ENCODE peak calls at places on chromosomes 7 and 10, in nine cellular contexts. One of them, this sample, is unnamed.

GRCh38 chr7:44222776-44223261 is 22.0 kb downstream of the YKT6 start:
- DNase-seq in fibroblast of lung: no peak
- DNase-seq in neuronal stem cell: no peak
- DNase-seq in adrenal gland: no peak
- DNase-seq in brain microvascular endothelial cell: no peak
- DNase-seq in lower lobe of right lung: peak
- DNase-seq in fibroblast of the aortic adventitia: no peak
- DNase-seq in left ventricle myocardium inferior: peak
- DNase-seq in heart right ventricle: no peak
- DNase-seq in this sample: no peak

GRCh38 chr10:71587941-71588573 is 131.5 kb downstream of the C10orf105 start:
- DNase-seq in neuronal stem cell: no peak
- DNase-seq in brain microvascular endothelial cell: peak
- DNase-seq in fibroblast of lung: peak
- DNase-seq in left ventricle myocardium inferior: no peak
- DNase-seq in adrenal gland: no peak
- DNase-seq in fibroblast of the aortic adventitia: no peak
- DNase-seq in lower lobe of right lung: no peak
- DNase-seq in heart right ventricle: no peak
- DNase-seq in this sample: no peak

GRCh38 chr7:154862153-154862791 is 140.7 kb downstream of the PAXIP1 start:
- DNase-seq in brain microvascular endothelial cell: no peak
- DNase-seq in heart right ventricle: no peak
- DNase-seq in lower lobe of right lung: no peak
- DNase-seq in adrenal gland: no peak
- DNase-seq in fibroblast of lung: no peak
- DNase-seq in fibroblast of the aortic adventitia: no peak
- DNase-seq in left ventricle myocardium inferior: no peak
- DNase-seq in neuronal stem cell: no peak
- DNase-seq in this sample: no peak

GRCh38 chr10:43648083-43648391 is 644 bp downstream of the ZNF32 start:
- DNase-seq in left ventricle myocardium inferior: no peak
- DNase-seq in heart right ventricle: no peak
- DNase-seq in lower lobe of right lung: no peak
- DNase-seq in adrenal gland: no peak
- DNase-seq in neuronal stem cell: no peak
- DNase-seq in fibroblast of lung: no peak
- DNase-seq in fibroblast of the aortic adventitia: peak
- DNase-seq in brain microvascular endothelial cell: no peak
- DNase-seq in this sample: no peak

GRCh38 chr10:123331438-123331837 is 177.2 kb downstream of the BUB3 start:
- DNase-seq in lower lobe of right lung: no peak
- DNase-seq in heart right ventricle: no peak
- DNase-seq in fibroblast of the aortic adventitia: peak
- DNase-seq in neuronal stem cell: no peak
- DNase-seq in brain microvascular endothelial cell: no peak
- DNase-seq in adrenal gland: no peak
- DNase-seq in fibroblast of lung: peak
- DNase-seq in left ventricle myocardium inferior: no peak
- DNase-seq in this sample: no peak

GRCh38 chr10:69481280-69481679 is 30.0 kb downstream of the TSPAN15 start:
- DNase-seq in left ventricle myocardium inferior: no peak
- DNase-seq in neuronal stem cell: no peak
- DNase-seq in adrenal gland: peak
- DNase-seq in fibroblast of lung: no peak
- DNase-seq in fibroblast of the aortic adventitia: no peak
- DNase-seq in lower lobe of right lung: no peak
- DNase-seq in brain microvascular endothelial cell: no peak
- DNase-seq in heart right ventricle: no peak
- DNase-seq in this sample: no peak

GRCh38 chr10:75472685-75473084 is 41.3 kb downstream of the LRMDA start:
- DNase-seq in lower lobe of right lung: no peak
- DNase-seq in left ventricle myocardium inferior: no peak
- DNase-seq in heart right ventricle: no peak
- DNase-seq in neuronal stem cell: no peak
- DNase-seq in fibroblast of lung: no peak
- DNase-seq in fibroblast of the aortic adventitia: no peak
- DNase-seq in brain microvascular endothelial cell: no peak
- DNase-seq in adrenal gland: peak
- DNase-seq in this sample: no peak

GRCh38 chr7:29866490-29866930 is 60.2 kb downstream of the WIPF3 start:
- DNase-seq in left ventricle myocardium inferior: peak
- DNase-seq in heart right ventricle: peak
- DNase-seq in fibroblast of the aortic adventitia: peak
- DNase-seq in lower lobe of right lung: peak
- DNase-seq in adrenal gland: peak
- DNase-seq in brain microvascular endothelial cell: peak
- DNase-seq in neuronal stem cell: no peak
- DNase-seq in fibroblast of lung: peak
- DNase-seq in this sample: peak

GRCh38 chr7:74627699-74628411 is 29.7 kb upstream of the GTF2I start:
- DNase-seq in neuronal stem cell: peak
- DNase-seq in adrenal gland: peak
- DNase-seq in fibroblast of the aortic adventitia: peak
- DNase-seq in brain microvascular endothelial cell: no peak
- DNase-seq in left ventricle myocardium inferior: no peak
- DNase-seq in lower lobe of right lung: peak
- DNase-seq in heart right ventricle: peak
- DNase-seq in fibroblast of lung: peak
- DNase-seq in this sample: peak

GRCh38 chr10:102225646-102226541 is at the start of gene ELOVL3:
- DNase-seq in fibroblast of lung: peak
- DNase-seq in brain microvascular endothelial cell: peak
- DNase-seq in lower lobe of right lung: peak
- DNase-seq in fibroblast of the aortic adventitia: peak
- DNase-seq in heart right ventricle: peak
- DNase-seq in adrenal gland: peak
- DNase-seq in left ventricle myocardium inferior: peak
- DNase-seq in neuronal stem cell: peak
- DNase-seq in this sample: peak

GRCh38 chr7:77455334-77455733 is 39.2 kb upstream of the GSAP start:
- DNase-seq in brain microvascular endothelial cell: peak
- DNase-seq in fibroblast of the aortic adventitia: peak
- DNase-seq in lower lobe of right lung: no peak
- DNase-seq in left ventricle myocardium inferior: peak
- DNase-seq in heart right ventricle: peak
- DNase-seq in adrenal gland: peak
- DNase-seq in neuronal stem cell: no peak
- DNase-seq in fibroblast of lung: peak
- DNase-seq in this sample: peak

GRCh38 chr10:127715782-127716378 is 21.1 kb upstream of the FOXI2 start:
- DNase-seq in left ventricle myocardium inferior: no peak
- DNase-seq in lower lobe of right lung: no peak
- DNase-seq in adrenal gland: no peak
- DNase-seq in heart right ventricle: no peak
- DNase-seq in brain microvascular endothelial cell: no peak
- DNase-seq in fibroblast of lung: peak
- DNase-seq in fibroblast of the aortic adventitia: peak
- DNase-seq in neuronal stem cell: no peak
- DNase-seq in this sample: no peak

GRCh38 chr7:31443457-31443856 is 70.4 kb upstream of the ITPRID1 start:
- DNase-seq in brain microvascular endothelial cell: peak
- DNase-seq in lower lobe of right lung: no peak
- DNase-seq in adrenal gland: no peak
- DNase-seq in fibroblast of lung: peak
- DNase-seq in heart right ventricle: no peak
- DNase-seq in left ventricle myocardium inferior: no peak
- DNase-seq in neuronal stem cell: peak
- DNase-seq in fibroblast of the aortic adventitia: peak
- DNase-seq in this sample: no peak

GRCh38 chr7:86950360-86950759 is 109.1 kb downstream of the ELAPOR2 start:
- DNase-seq in fibroblast of lung: no peak
- DNase-seq in left ventricle myocardium inferior: no peak
- DNase-seq in fibroblast of the aortic adventitia: no peak
- DNase-seq in heart right ventricle: no peak
- DNase-seq in adrenal gland: no peak
- DNase-seq in lower lobe of right lung: peak
- DNase-seq in brain microvascular endothelial cell: no peak
- DNase-seq in neuronal stem cell: no peak
- DNase-seq in this sample: no peak

GRCh38 chr7:86949779-86950260 is 109.6 kb downstream of the ELAPOR2 start:
- DNase-seq in adrenal gland: no peak
- DNase-seq in fibroblast of the aortic adventitia: no peak
- DNase-seq in lower lobe of right lung: no peak
- DNase-seq in heart right ventricle: no peak
- DNase-seq in brain microvascular endothelial cell: no peak
- DNase-seq in neuronal stem cell: no peak
- DNase-seq in left ventricle myocardium inferior: no peak
- DNase-seq in fibroblast of lung: no peak
- DNase-seq in this sample: no peak

GRCh38 chr7:86949052-86949778 is 110.2 kb downstream of the ELAPOR2 start:
- DNase-seq in left ventricle myocardium inferior: no peak
- DNase-seq in adrenal gland: no peak
- DNase-seq in heart right ventricle: no peak
- DNase-seq in fibroblast of lung: no peak
- DNase-seq in lower lobe of right lung: peak
- DNase-seq in neuronal stem cell: no peak
- DNase-seq in brain microvascular endothelial cell: no peak
- DNase-seq in fibroblast of the aortic adventitia: no peak
- DNase-seq in this sample: no peak

GRCh38 chr7:86950944-86951343 is 108.5 kb downstream of the ELAPOR2 start:
- DNase-seq in lower lobe of right lung: no peak
- DNase-seq in fibroblast of lung: no peak
- DNase-seq in heart right ventricle: no peak
- DNase-seq in adrenal gland: no peak
- DNase-seq in fibroblast of the aortic adventitia: no peak
- DNase-seq in left ventricle myocardium inferior: no peak
- DNase-seq in brain microvascular endothelial cell: no peak
- DNase-seq in neuronal stem cell: no peak
- DNase-seq in this sample: no peak

DNA sequence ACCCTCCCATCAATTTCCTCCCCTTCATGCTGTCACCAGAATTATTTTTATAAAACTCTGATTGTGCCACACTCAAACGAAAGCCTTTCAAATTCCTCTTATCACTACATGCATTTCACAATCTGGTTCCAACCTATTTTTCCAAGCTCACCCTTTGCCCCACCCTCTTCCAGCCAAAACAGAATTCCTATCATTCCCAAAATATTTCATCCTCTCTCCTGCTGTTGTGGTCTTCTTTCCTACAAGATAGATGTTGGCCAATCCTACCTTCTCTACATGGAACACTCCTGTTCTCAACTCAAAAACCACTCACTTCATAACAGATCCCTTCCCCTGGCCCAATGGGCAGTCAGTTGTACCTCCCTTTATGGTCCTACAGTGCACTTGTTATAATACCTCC is 111.5 kb downstream of the ELAPOR2 start:
- DNase-seq in neuronal stem cell: no peak
- DNase-seq in fibroblast of lung: peak
- DNase-seq in fibroblast of the aortic adventitia: peak
- DNase-seq in heart right ventricle: no peak
- DNase-seq in brain microvascular endothelial cell: no peak
- DNase-seq in left ventricle myocardium inferior: no peak
- DNase-seq in lower lobe of right lung: no peak
- DNase-seq in adrenal gland: no peak
- DNase-seq in this sample: no peak
- H3K4me3 ChIP-seq in neuronal stem cell: no peak
- H3K4me3 ChIP-seq in fibroblast of lung: no peak
- H3K4me3 ChIP-seq in fibroblast of the aortic adventitia: no peak
- H3K4me3 ChIP-seq in heart right ventricle: no peak
- H3K4me3 ChIP-seq in brain microvascular endothelial cell: no peak
- H3K4me3 ChIP-seq in left ventricle myocardium inferior: no peak
- H3K4me3 ChIP-seq in lower lobe of right lung: no peak
- H3K4me3 ChIP-seq in adrenal gland: no peak
- H3K4me3 ChIP-seq in this sample: no peak

DNA sequence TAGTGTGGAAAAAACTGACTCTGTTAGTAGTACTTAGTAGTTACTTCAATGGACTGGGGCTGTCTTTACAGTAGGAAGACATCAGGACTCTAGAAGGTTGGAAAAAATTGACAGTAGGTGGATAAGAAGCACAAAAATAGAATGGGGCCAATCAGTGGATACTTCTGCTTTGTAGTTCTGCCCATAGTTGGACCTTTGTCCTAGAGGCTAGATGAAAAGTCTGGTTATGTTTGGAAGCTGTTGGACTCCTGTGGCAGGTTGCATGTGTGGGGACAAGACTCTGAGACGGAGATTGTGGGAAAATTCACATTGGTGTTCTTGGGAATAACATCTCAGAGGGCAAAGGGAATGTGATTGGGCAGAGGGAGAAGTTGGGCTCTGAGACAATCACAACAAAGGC is 18.6 kb upstream of the KBTBD2 start:
- DNase-seq in left ventricle myocardium inferior: no peak
- DNase-seq in adrenal gland: no peak
- DNase-seq in fibroblast of lung: no peak
- DNase-seq in lower lobe of right lung: no peak
- DNase-seq in heart right ventricle: no peak
- DNase-seq in fibroblast of the aortic adventitia: no peak
- DNase-seq in neuronal stem cell: no peak
- DNase-seq in brain microvascular endothelial cell: no peak
- DNase-seq in this sample: no peak
- H3K4me3 ChIP-seq in left ventricle myocardium inferior: no peak
- H3K4me3 ChIP-seq in adrenal gland: no peak
- H3K4me3 ChIP-seq in fibroblast of lung: no peak
- H3K4me3 ChIP-seq in lower lobe of right lung: no peak
- H3K4me3 ChIP-seq in heart right ventricle: no peak
- H3K4me3 ChIP-seq in fibroblast of the aortic adventitia: no peak
- H3K4me3 ChIP-seq in neuronal stem cell: no peak
- H3K4me3 ChIP-seq in brain microvascular endothelial cell: no peak
- H3K4me3 ChIP-seq in this sample: no peak

GRCh38 chr10:63058236-63058635 is 74.9 kb upstream of the NRBF2 start:
- DNase-seq in left ventricle myocardium inferior: no peak
- DNase-seq in heart right ventricle: no peak
- DNase-seq in fibroblast of the aortic adventitia: no peak
- DNase-seq in lower lobe of right lung: no peak
- DNase-seq in neuronal stem cell: no peak
- DNase-seq in brain microvascular endothelial cell: no peak
- DNase-seq in fibroblast of lung: no peak
- DNase-seq in adrenal gland: no peak
- DNase-seq in this sample: no peak
- H3K4me3 ChIP-seq in left ventricle myocardium inferior: no peak
- H3K4me3 ChIP-seq in heart right ventricle: no peak
- H3K4me3 ChIP-seq in fibroblast of the aortic adventitia: no peak
- H3K4me3 ChIP-seq in lower lobe of right lung: no peak
- H3K4me3 ChIP-seq in neuronal stem cell: no peak
- H3K4me3 ChIP-seq in brain microvascular endothelial cell: no peak
- H3K4me3 ChIP-seq in fibroblast of lung: no peak
- H3K4me3 ChIP-seq in adrenal gland: no peak
- H3K4me3 ChIP-seq in this sample: no peak

DNA sequence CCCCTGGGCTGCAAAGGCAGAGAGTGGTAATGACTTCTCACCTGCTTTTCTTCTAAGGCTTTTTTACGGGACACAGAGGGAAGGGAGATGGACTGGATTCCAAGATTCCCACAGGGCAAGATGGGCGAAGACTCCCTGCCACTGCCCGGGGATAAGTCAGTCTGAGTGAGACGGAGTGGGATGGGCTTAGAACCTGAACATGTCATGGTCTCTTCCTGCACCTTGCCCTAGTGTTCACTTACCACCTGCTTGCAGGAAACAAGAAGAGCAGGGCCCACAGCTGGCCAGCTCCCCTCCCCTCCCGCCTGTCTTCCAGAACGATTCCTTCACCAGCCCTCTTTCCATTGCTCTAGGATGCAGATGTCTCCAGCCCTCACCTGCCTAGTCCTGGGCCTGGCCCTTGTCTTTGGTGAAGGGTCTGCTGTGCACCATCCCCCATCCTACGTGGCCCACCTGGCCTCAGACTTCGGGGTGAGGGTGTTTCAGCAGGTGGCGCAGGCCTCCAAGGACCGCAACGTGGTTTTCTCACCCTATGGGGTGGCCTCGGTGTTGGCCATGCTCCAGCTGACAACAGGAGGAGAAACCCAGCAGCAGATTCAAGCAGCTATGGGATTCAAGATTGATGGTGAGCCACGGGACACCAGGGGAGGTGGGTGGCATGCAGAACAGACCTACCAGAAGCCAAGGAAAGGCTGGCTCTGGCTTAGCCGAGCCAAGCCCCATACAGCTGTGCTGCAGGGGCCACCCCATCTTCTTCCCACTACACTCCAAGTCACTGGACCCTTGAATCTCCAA is 1.3 kb downstream of the SERPINE1 start:
- DNase-seq in adrenal gland: no peak
- DNase-seq in fibroblast of lung: no peak
- DNase-seq in left ventricle myocardium inferior: no peak
- DNase-seq in brain microvascular endothelial cell: peak
- DNase-seq in lower lobe of right lung: no peak
- DNase-seq in heart right ventricle: no peak
- DNase-seq in neuronal stem cell: no peak
- DNase-seq in fibroblast of the aortic adventitia: peak
- DNase-seq in this sample: no peak
- H3K4me3 ChIP-seq in adrenal gland: no peak
- H3K4me3 ChIP-seq in fibroblast of lung: peak
- H3K4me3 ChIP-seq in left ventricle myocardium inferior: peak
- H3K4me3 ChIP-seq in brain microvascular endothelial cell: peak
- H3K4me3 ChIP-seq in lower lobe of right lung: peak
- H3K4me3 ChIP-seq in heart right ventricle: no peak
- H3K4me3 ChIP-seq in neuronal stem cell: no peak
- H3K4me3 ChIP-seq in fibroblast of the aortic adventitia: peak
- H3K4me3 ChIP-seq in this sample: peak

This sample was measured in skeletal muscle cell.